ENCODE peak calls at places on chromosomes 13 and 19, in ten cellular contexts. S is foreskin fibroblast, X is A549, P is cardiac muscle cell, M is thoracic aorta, L is AG04449, H is heart right ventricle, I is fibroblast of lung, B is sigmoid colon, R is prostate gland. Q is an unnamed sample.

GRCh38 chr19:57620673-57621348 is 6.8 kb downstream of the ZNF134 start:
- DNase-seq in S (no peak), X (peak), P (peak), M (no peak), L (no peak), H (no peak), I (peak), B (no peak), R (no peak), Q (no peak)

GRCh38 chr19:44598880-44599279 is 14.5 kb upstream of the IGSF23 start:
- DNase-seq in S (no peak), X (no peak), P (no peak), M (no peak), L (no peak), H (no peak), I (no peak), B (no peak), R (no peak), Q (no peak)

GRCh38 chr19:48271531-48272151 is 1.8 kb downstream of the ZNF114 start:
- DNase-seq in S (peak), X (peak), P (peak), M (no peak), L (no peak), H (peak), I (peak), B (no peak), R (no peak), Q (peak)

GRCh38 chr13:111399776-111400505 is 79.5 kb downstream of the TEX29 start:
- DNase-seq in S (no peak), X (no peak), P (no peak), M (no peak), L (no peak), H (no peak), I (no peak), B (peak), R (no peak), Q (no peak)

GRCh38 chr19:30887042-30887441 is 462.2 kb downstream of the TSHZ3 start:
- DNase-seq in S (no peak), X (no peak), P (no peak), M (no peak), L (no peak), H (no peak), I (no peak), B (no peak), R (no peak), Q (no peak)

GRCh38 chr19:5452594-5453565 is 2.3 kb upstream of the ZNRF4 start:
- DNase-seq in S (no peak), X (peak), P (peak), M (no peak), L (no peak), H (no peak), I (no peak), B (no peak), R (no peak), Q (no peak)

GRCh38 chr13:69374036-69374435 is 733.6 kb upstream of the ATXN8OS start:
- DNase-seq in S (no peak), X (no peak), P (no peak), M (no peak), L (no peak), H (no peak), I (peak), B (no peak), R (no peak), Q (no peak)

GRCh38 chr13:114110091-114110829 is 22.2 kb downstream of the RASA3 start:
- DNase-seq in S (no peak), X (peak), P (no peak), M (no peak), L (no peak), H (no peak), I (no peak), B (peak), R (no peak), Q (no peak)

GRCh38 chr13:85586422-85586831 is 212.8 kb downstream of the SLITRK6 start:
- DNase-seq in S (peak), X (peak), P (no peak), M (no peak), L (no peak), H (no peak), I (peak), B (no peak), R (no peak), Q (no peak)

GRCh38 chr13:110232146-110232545 is 74.8 kb downstream of the COL4A1 start:
- DNase-seq in S (no peak), X (no peak), P (no peak), M (no peak), L (no peak), H (no peak), I (no peak), B (peak), R (no peak), Q (no peak)

GRCh38 chr13:110372676-110373075 is 65.6 kb downstream of the COL4A2 start:
- DNase-seq in S (no peak), X (no peak), P (no peak), M (no peak), L (no peak), H (no peak), I (no peak), B (no peak), R (no peak), Q (no peak)

GRCh38 chr19:42114412-42114811 is 17.8 kb downstream of the POU2F2 start:
- DNase-seq in S (no peak), X (no peak), P (no peak), M (no peak), L (no peak), H (no peak), I (no peak), B (no peak), R (no peak), Q (no peak)

GRCh38 chr19:29560313-29561075 is 34.7 kb downstream of the VSTM2B start:
- DNase-seq in S (no peak), X (no peak), P (no peak), M (no peak), L (no peak), H (no peak), I (no peak), B (no peak), R (no peak), Q (no peak)

GRCh38 chr13:108962652-108963051 is 333.2 kb downstream of the MYO16 start:
- DNase-seq in S (no peak), X (peak), P (peak), M (no peak), L (no peak), H (no peak), I (peak), B (no peak), R (no peak), Q (no peak)

GRCh38 chr19:50710094-50710493 is 9.5 kb downstream of the SHANK1 start:
- DNase-seq in S (no peak), X (peak), P (peak), M (no peak), L (no peak), H (no peak), I (no peak), B (no peak), R (no peak), Q (no peak)

GRCh38 chr13:44364601-44365000 is 9.0 kb upstream of the SERP2 start:
- DNase-seq in S (peak), X (peak), P (peak), M (no peak), L (no peak), H (no peak), I (peak), B (no peak), R (no peak), Q (no peak)

GRCh38 chr13:73146705-73147104 is 87.9 kb downstream of the KLF5 start:
- DNase-seq in S (no peak), X (peak), P (no peak), M (no peak), L (no peak), H (no peak), I (no peak), B (no peak), R (no peak), Q (no peak)

GRCh38 chr19:35742121-35742724 is at the start of gene IGFLR1:
- DNase-seq in S (no peak), X (no peak), P (no peak), M (no peak), L (no peak), H (no peak), I (no peak), B (no peak), R (no peak), Q (no peak)

GRCh38 chr13:38159710-38160109 is 189.9 kb upstream of the UFM1 start:
- DNase-seq in S (no peak), X (no peak), P (no peak), M (no peak), L (no peak), H (no peak), I (no peak), B (no peak), R (no peak), Q (no peak)

GRCh38 chr19:27964165-27964564 is 1248.8 kb downstream of the UQCRFS1 start:
- DNase-seq in S (no peak), X (no peak), P (peak), M (no peak), L (no peak), H (no peak), I (no peak), B (no peak), R (no peak), Q (no peak)

GRCh38 chr19:50461066-50461875 is 15.0 kb upstream of the EMC10 start:
- DNase-seq in S (peak), X (peak), P (peak), M (no peak), L (no peak), H (peak), I (peak), B (no peak), R (peak), Q (peak)

GRCh38 chr13:71320452-71320851 is 546.6 kb downstream of the DACH1 start:
- DNase-seq in S (no peak), X (peak), P (peak), M (no peak), L (no peak), H (no peak), I (peak), B (no peak), R (no peak), Q (no peak)

GRCh38 chr13:66618702-66619101 is 611.4 kb downstream of the PCDH9 start:
- DNase-seq in S (peak), X (peak), P (peak), M (no peak), L (peak), H (no peak), I (peak), B (no peak), R (no peak), Q (no peak)
- TF ChIP-seq CTCF in S (peak), X (peak), P (peak), M (no peak), L (peak), H (peak), I (peak), B (no peak), R (no peak), Q (peak)

GRCh38 chr19:1000591-1001537 is 645 bp downstream of the GRIN3B start:
- DNase-seq in S (no peak), X (no peak), P (no peak), M (no peak), L (no peak), H (no peak), I (no peak), B (no peak), R (no peak), Q (no peak)
- TF ChIP-seq CTCF in S (no peak), X (no peak), P (no peak), M (no peak), L (no peak), H (no peak), I (no peak), B (no peak), R (no peak), Q (no peak)

DNA sequence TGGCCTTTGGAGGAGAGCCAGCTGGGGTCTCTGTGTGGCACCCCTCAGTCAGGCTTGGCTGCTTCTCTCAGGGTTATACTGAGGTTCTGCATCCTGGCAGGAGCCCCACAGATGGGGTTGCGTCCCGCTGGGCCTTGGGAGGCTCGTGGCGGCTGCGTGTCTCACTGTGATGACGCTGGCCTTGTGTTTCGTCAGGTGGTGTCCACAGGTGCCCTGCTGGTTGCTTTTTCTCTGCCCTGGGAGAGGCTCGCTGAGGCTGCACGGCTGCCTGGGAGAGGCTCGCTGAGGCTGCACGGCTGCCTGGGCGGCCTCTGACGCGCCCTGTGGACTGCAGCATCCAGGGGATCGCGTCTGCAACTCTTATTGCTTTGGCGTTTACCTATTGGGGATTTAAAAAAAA is 15.4 kb downstream of the DOT1L start:
- DNase-seq in S (no peak), X (no peak), P (no peak), M (no peak), L (no peak), H (no peak), I (no peak), B (no peak), R (no peak), Q (no peak)
- TF ChIP-seq CTCF in S (no peak), X (no peak), P (no peak), M (no peak), L (no peak), H (no peak), I (no peak), B (no peak), R (no peak), Q (no peak)

DNA sequence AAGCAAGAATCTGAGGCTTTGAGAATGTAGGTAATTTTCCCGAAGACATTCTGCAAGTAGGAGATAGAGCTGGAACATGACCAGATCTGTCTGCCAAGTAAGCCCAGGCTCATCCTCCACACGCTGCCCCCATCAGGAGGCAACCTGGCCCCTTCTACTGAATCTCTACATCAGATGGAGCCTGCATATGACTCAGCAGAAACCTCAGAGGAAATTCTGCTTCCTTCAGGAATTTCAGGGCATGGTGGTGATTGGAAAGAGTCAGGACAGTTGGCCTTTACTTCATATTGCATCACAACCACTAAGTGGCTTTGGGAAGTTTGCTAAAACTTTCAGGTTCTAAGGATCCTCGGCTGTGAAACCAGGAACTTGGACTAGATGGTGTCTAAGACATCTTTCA is 85.2 kb downstream of the LRRC63 start:
- DNase-seq in S (peak), X (peak), P (peak), M (no peak), L (peak), H (no peak), I (peak), B (no peak), R (no peak), Q (no peak)
- TF ChIP-seq CTCF in S (no peak), X (no peak), P (peak), M (no peak), L (peak), H (no peak), I (no peak), B (no peak), R (no peak), Q (no peak)

DNA sequence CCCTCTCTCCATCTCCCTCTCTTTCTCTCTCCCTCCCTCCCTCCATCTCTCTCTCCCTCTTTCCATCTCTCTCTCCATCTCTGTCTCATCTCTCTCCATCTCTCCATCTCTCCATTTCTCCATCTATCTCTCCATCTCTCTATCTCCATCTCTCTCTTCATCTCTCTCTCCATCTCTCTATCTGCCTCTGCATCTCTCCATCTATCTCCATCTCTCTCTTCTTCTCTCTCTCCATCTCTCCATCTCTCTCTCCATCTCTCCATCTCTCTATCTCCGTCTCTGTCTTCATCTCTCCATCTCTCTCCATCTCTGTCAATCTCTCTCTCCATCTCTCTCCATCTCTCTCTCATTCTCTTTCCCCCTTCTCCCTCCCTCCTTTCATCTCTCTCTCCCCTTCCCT is 56.1 kb upstream of the NFIC start:
- DNase-seq in S (no peak), X (no peak), P (no peak), M (no peak), L (no peak), H (no peak), I (no peak), B (no peak), R (no peak), Q (no peak)
- TF ChIP-seq CTCF in S (no peak), X (no peak), P (no peak), M (no peak), L (no peak), H (no peak), I (no peak), B (no peak), R (no peak), Q (no peak)

DNA sequence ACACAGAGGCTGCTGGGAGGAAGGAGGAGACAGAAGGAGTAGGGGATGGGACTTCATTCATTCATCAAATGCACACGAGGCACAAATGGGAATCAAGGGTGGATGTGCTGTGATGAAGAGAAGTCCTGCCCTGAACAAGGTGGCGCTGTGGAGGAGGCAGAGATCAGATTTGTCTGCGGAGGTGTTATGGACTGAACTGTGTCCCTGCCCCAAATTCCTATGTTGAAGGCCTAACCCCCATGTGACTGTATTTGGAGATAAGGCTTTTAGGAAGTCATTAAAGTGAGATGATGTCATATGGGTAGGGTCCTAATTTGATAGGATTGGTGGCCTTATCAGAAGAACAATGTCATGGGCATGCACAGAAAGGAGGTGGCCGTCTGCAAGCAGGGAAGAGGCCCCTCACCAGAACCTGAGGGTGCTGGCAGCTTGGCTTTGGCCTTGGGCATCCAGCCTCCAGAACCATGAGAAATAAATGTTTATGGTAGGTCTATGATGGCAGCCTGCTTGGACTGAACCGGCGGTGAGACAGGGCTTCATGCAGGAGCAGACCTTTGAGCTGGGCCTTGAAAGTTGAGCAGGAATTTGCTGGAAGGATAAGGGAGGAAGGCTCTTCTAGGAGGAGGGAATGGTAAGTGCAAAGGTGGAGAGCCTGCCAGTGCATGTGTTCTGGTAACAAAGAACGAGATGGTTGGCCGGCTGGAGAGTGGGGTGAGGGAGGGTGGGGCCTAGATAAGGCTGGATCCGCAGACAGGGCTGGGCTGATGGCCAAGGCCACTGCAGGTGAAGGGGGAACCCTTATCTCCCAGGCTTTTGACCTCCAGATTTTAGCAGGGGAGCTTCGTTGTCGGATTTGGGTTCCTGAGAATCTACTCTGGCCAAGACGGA is 2.7 kb upstream of the CEBPA start:
- DNase-seq in S (no peak), X (peak), P (no peak), M (no peak), L (no peak), H (no peak), I (no peak), B (peak), R (no peak), Q (no peak)
- TF ChIP-seq CTCF in S (no peak), X (peak), P (peak), M (no peak), L (no peak), H (no peak), I (no peak), B (no peak), R (no peak), Q (no peak)

DNA sequence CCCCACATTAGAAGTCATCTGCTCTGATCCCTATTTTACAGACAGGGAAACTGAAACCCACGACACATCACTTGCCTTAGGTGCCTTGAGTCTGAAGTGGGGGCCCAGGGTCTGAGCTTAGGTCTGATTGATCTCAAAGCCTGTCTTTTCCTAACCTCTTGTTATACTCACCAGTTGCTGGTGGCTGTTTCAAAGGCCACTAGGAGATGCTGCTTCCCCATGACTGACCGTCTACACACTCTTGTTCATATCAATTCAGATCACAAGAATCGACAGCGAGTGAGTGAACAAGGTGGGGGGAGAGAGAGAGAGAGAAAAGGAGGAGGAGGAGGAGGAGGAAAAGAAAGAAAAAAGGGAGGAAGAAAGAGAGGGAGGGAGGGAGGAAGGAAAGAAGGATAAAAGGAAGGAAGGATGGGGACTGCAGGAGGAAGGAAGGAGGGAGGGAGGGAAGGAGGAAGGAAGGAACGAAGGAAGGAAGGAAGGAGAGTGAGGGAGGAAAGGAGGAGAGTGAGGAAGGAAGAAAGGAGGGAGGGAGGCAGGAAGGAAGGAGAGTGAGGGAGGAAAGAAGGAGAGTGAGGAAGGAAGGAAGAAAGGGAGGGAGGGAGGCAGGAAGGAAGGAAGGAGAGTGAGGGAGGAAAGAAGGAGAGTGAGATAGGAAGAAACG is 3.3 kb downstream of the OR10H1 start:
- DNase-seq in S (no peak), X (peak), P (no peak), M (no peak), L (no peak), H (no peak), I (no peak), B (no peak), R (peak), Q (no peak)
- TF ChIP-seq CTCF in S (no peak), X (peak), P (no peak), M (no peak), L (no peak), H (no peak), I (no peak), B (no peak), R (peak), Q (no peak)